ENCODE peak calls at places on chromosome 16, in ten cellular contexts. Q, H, T, Y, Z, D, K, U, N and M are unnamed samples.
A peak's percentile ranks its signal among the peaks of the same experiment; 100 is the strongest.

GRCh38 chr16:19520861-19521331 is 1.0 kb downstream of the GDE1 start:
- DNase-seq in N (no peak), U (no peak), H (peak; percentile 66), Z (no peak), Y (no peak), Q (no peak), K (no peak), D (no peak), T (peak; percentile 16), M (no peak)

GRCh38 chr16:30926937-30927788 is 3.8 kb downstream of the FBXL19 start:
- DNase-seq in Q (no peak), H (no peak), Y (no peak), T (no peak), N (no peak), D (no peak), K (no peak), U (no peak), Z (no peak), M (no peak)

GRCh38 chr16:16863672-16864071 is 484.7 kb downstream of the NPIPA7 start:
- DNase-seq in U (no peak), T (no peak), Q (no peak), N (no peak), K (no peak), Z (peak; percentile 20), D (no peak), Y (no peak), H (no peak), M (no peak)

GRCh38 chr16:1002399-1003161 is 21.0 kb downstream of the SOX8 start:
- DNase-seq in N (no peak), D (peak; percentile 19), Y (peak; percentile 75), Z (no peak), Q (peak; percentile 16), T (peak; percentile 89), K (no peak), U (no peak), H (peak; percentile 36), M (no peak)

GRCh38 chr16:63613701-63614100 is 1508.2 kb downstream of the CDH11 start:
- DNase-seq in D (peak; percentile 6), K (no peak), Q (no peak), U (no peak), Z (no peak), H (no peak), Y (no peak), T (peak; percentile 17), N (no peak), M (no peak)

GRCh38 chr16:30921748-30922419 is 1.5 kb upstream of the FBXL19 start:
- DNase-seq in Y (peak; percentile 78), K (peak; percentile 91), N (peak; percentile 82), H (peak; percentile 93), Z (peak; percentile 85), T (peak; percentile 96), D (peak; percentile 64), Q (peak; percentile 77), U (peak; percentile 98), M (peak; percentile 97)

GRCh38 chr16:49414651-49415050 is 41.0 kb downstream of the C16orf78 start:
- DNase-seq in N (no peak), T (no peak), Q (no peak), U (no peak), Z (no peak), K (no peak), H (no peak), Y (no peak), D (no peak), M (no peak)

GRCh38 chr16:67155305-67156145 is 4.2 kb downstream of the TRADD start:
- DNase-seq in N (no peak), K (peak; percentile 38), U (peak; percentile 92), Y (peak; percentile 73), D (no peak), Z (peak; percentile 72), T (peak; percentile 92), H (peak; percentile 77), Q (peak; percentile 79), M (peak; percentile 92)

GRCh38 chr16:84785843-84786538 is 33.8 kb upstream of the CRISPLD2 start:
- DNase-seq in H (peak; percentile 65), Y (no peak), T (peak; percentile 68), D (no peak), Q (no peak), U (no peak), K (peak; percentile 71), Z (peak; percentile 44), N (no peak), M (no peak)

GRCh38 chr16:56348168-56349085 is 76.9 kb downstream of the AMFR start:
- DNase-seq in H (no peak), Z (no peak), Y (no peak), D (no peak), N (no peak), K (no peak), T (no peak), U (no peak), Q (no peak), M (no peak)

GRCh38 chr16:72989203-72989991 is 58.5 kb downstream of the ZFHX3 start:
- DNase-seq in Q (no peak), U (no peak), T (peak; percentile 86), D (peak; percentile 81), Z (no peak), N (no peak), Y (no peak), H (no peak), K (no peak), M (no peak)

GRCh38 chr16:55471448-55472097 is 7.4 kb upstream of the MMP2 start:
- DNase-seq in U (no peak), D (peak; percentile 73), Z (no peak), T (peak; percentile 86), H (no peak), K (no peak), N (no peak), Y (no peak), Q (no peak), M (no peak)

GRCh38 chr16:70481929-70482536 is 27.6 kb downstream of the FCSK start:
- DNase-seq in N (no peak), H (no peak), T (peak; percentile 66), K (no peak), Y (no peak), Q (no peak), U (no peak), Z (no peak), D (no peak), M (no peak)

GRCh38 chr16:10812352-10813122 is 6.1 kb downstream of the TVP23A start:
- DNase-seq in T (no peak), U (no peak), N (no peak), D (no peak), Z (no peak), K (no peak), Y (no peak), H (no peak), Q (no peak), M (no peak)

GRCh38 chr16:3454093-3454492 is 10.6 kb downstream of the NAA60 start:
- DNase-seq in T (no peak), K (no peak), H (no peak), Q (no peak), U (no peak), Z (no peak), Y (no peak), N (no peak), D (no peak), M (no peak)

GRCh38 chr16:89334050-89334449 is 116.5 kb downstream of the ZNF778 start:
- DNase-seq in T (no peak), Z (no peak), D (no peak), N (no peak), H (no peak), U (no peak), Q (no peak), K (no peak), Y (no peak), M (no peak)

GRCh38 chr16:48047755-48048154 is 108.0 kb downstream of the ABCC12 start:
- DNase-seq in H (no peak), Q (no peak), D (no peak), Y (no peak), N (no peak), Z (no peak), U (peak; percentile 25), K (no peak), T (no peak), M (no peak)